ENCODE peak calls at places on chromosomes 5 and 9, in eight cellular contexts. One of them, this sample, is unnamed.

GRCh38 chr5:177071671-177072385 is 14.9 kb upstream of the FGFR4 start:
- DNase-seq in mucosa of descending colon: peak; percentile 97
- DNase-seq in ovary: peak; percentile 68
- DNase-seq in mammary epithelial cell: peak; percentile 62
- DNase-seq in stomach: peak; percentile 77
- DNase-seq in fibroblast of lung: peak; percentile 68
- DNase-seq in tibial artery: peak; percentile 70
- DNase-seq in esophagus squamous epithelium: no peak
- DNase-seq in this sample: no peak

GRCh38 chr9:13263511-13263910 is 16.0 kb downstream of the MPDZ start:
- DNase-seq in stomach: no peak
- DNase-seq in ovary: no peak
- DNase-seq in mucosa of descending colon: no peak
- DNase-seq in esophagus squamous epithelium: no peak
- DNase-seq in tibial artery: no peak
- DNase-seq in mammary epithelial cell: no peak
- DNase-seq in fibroblast of lung: no peak
- DNase-seq in this sample: no peak

GRCh38 chr9:134158242-134158641 is 6.1 kb downstream of the RNU6ATAC start:
- DNase-seq in esophagus squamous epithelium: no peak
- DNase-seq in stomach: no peak
- DNase-seq in mucosa of descending colon: no peak
- DNase-seq in fibroblast of lung: no peak
- DNase-seq in mammary epithelial cell: no peak
- DNase-seq in ovary: no peak
- DNase-seq in tibial artery: no peak
- DNase-seq in this sample: no peak

GRCh38 chr5:79694652-79695051 is 5.0 kb downstream of the CMYA5 start:
- DNase-seq in fibroblast of lung: peak; percentile 74
- DNase-seq in stomach: no peak
- DNase-seq in ovary: no peak
- DNase-seq in mucosa of descending colon: no peak
- DNase-seq in esophagus squamous epithelium: no peak
- DNase-seq in tibial artery: no peak
- DNase-seq in mammary epithelial cell: no peak
- DNase-seq in this sample: no peak

GRCh38 chr5:175542232-175542965 is 64.0 kb downstream of the SFXN1 start:
- DNase-seq in mammary epithelial cell: no peak
- DNase-seq in stomach: peak; percentile 27
- DNase-seq in tibial artery: no peak
- DNase-seq in mucosa of descending colon: no peak
- DNase-seq in ovary: no peak
- DNase-seq in fibroblast of lung: no peak
- DNase-seq in esophagus squamous epithelium: no peak
- DNase-seq in this sample: no peak

GRCh38 chr9:131346559-131346958 is 47.3 kb upstream of the PRRC2B start:
- DNase-seq in mammary epithelial cell: no peak
- DNase-seq in tibial artery: no peak
- DNase-seq in mucosa of descending colon: no peak
- DNase-seq in esophagus squamous epithelium: no peak
- DNase-seq in stomach: no peak
- DNase-seq in fibroblast of lung: no peak
- DNase-seq in ovary: no peak
- DNase-seq in this sample: no peak

GRCh38 chr5:180464603-180464970 is 29.6 kb upstream of the CNOT6 start:
- DNase-seq in mammary epithelial cell: no peak
- DNase-seq in tibial artery: no peak
- DNase-seq in ovary: no peak
- DNase-seq in fibroblast of lung: no peak
- DNase-seq in esophagus squamous epithelium: no peak
- DNase-seq in stomach: no peak
- DNase-seq in mucosa of descending colon: no peak
- DNase-seq in this sample: no peak

GRCh38 chr9:87514136-87514535 is 16.5 kb downstream of the DAPK1 start:
- DNase-seq in mammary epithelial cell: no peak
- DNase-seq in tibial artery: no peak
- DNase-seq in stomach: no peak
- DNase-seq in ovary: no peak
- DNase-seq in fibroblast of lung: no peak
- DNase-seq in mucosa of descending colon: no peak
- DNase-seq in esophagus squamous epithelium: no peak
- DNase-seq in this sample: no peak

GRCh38 chr9:17484906-17485305 is 94.0 kb upstream of the SH3GL2 start:
- DNase-seq in mammary epithelial cell: no peak
- DNase-seq in tibial artery: no peak
- DNase-seq in mucosa of descending colon: no peak
- DNase-seq in ovary: no peak
- DNase-seq in fibroblast of lung: no peak
- DNase-seq in stomach: no peak
- DNase-seq in esophagus squamous epithelium: no peak
- DNase-seq in this sample: no peak

GRCh38 chr5:180212363-180213255 is 3.6 kb upstream of the RASGEF1C start:
- DNase-seq in mammary epithelial cell: no peak
- DNase-seq in mucosa of descending colon: no peak
- DNase-seq in tibial artery: no peak
- DNase-seq in fibroblast of lung: no peak
- DNase-seq in stomach: no peak
- DNase-seq in ovary: no peak
- DNase-seq in esophagus squamous epithelium: no peak
- DNase-seq in this sample: no peak

GRCh38 chr5:124504081-124504916 is 242.1 kb downstream of the ZNF608 start:
- DNase-seq in esophagus squamous epithelium: no peak
- DNase-seq in fibroblast of lung: peak; percentile 70
- DNase-seq in tibial artery: no peak
- DNase-seq in stomach: no peak
- DNase-seq in mammary epithelial cell: no peak
- DNase-seq in ovary: no peak
- DNase-seq in mucosa of descending colon: no peak
- DNase-seq in this sample: no peak

GRCh38 chr5:172450861-172451695 is 3.2 kb downstream of the SH3PXD2B start:
- DNase-seq in tibial artery: no peak
- DNase-seq in mucosa of descending colon: peak; percentile 43
- DNase-seq in ovary: no peak
- DNase-seq in mammary epithelial cell: no peak
- DNase-seq in stomach: no peak
- DNase-seq in fibroblast of lung: no peak
- DNase-seq in esophagus squamous epithelium: no peak
- DNase-seq in this sample: no peak

GRCh38 chr5:138464018-138464387 is 1.3 kb upstream of the EGR1 start:
- DNase-seq in ovary: peak; percentile 96
- DNase-seq in fibroblast of lung: peak; percentile 93
- DNase-seq in mammary epithelial cell: peak; percentile 94
- DNase-seq in stomach: peak; percentile 96
- DNase-seq in mucosa of descending colon: peak; percentile 94
- DNase-seq in esophagus squamous epithelium: peak; percentile 59
- DNase-seq in tibial artery: peak; percentile 92
- DNase-seq in this sample: peak; percentile 96
- TF ChIP-seq CTCF in ovary: peak; percentile 97
- TF ChIP-seq CTCF in fibroblast of lung: peak; percentile 56
- TF ChIP-seq CTCF in mammary epithelial cell: peak; percentile 58
- TF ChIP-seq CTCF in stomach: peak; percentile 92
- TF ChIP-seq CTCF in mucosa of descending colon: peak; percentile 88
- TF ChIP-seq CTCF in esophagus squamous epithelium: peak; percentile 90
- TF ChIP-seq CTCF in tibial artery: peak; percentile 93
- TF ChIP-seq CTCF in this sample: peak; percentile 95

DNA sequence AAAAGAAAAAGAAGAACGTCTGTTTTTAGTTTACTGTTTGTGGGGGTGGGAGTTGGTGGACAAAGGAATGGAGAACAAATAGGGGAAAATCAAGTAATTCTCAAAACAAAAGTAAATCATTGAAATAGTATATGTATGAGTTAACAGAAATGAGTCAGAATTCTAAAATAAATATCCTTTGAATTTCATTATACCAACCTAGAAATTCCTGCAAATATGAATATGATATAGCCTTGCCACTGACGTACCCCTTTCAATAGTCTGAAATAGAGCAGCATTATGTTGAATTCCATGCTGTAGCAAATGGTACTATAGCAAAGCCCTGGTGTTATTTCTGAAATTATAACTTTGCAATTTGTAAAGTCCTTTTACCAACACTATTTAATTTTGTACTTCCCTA is 29.7 kb upstream of the DTWD2 start:
- DNase-seq in esophagus squamous epithelium: no peak
- DNase-seq in mammary epithelial cell: no peak
- DNase-seq in stomach: no peak
- DNase-seq in ovary: no peak
- DNase-seq in fibroblast of lung: no peak
- DNase-seq in tibial artery: no peak
- DNase-seq in mucosa of descending colon: no peak
- DNase-seq in this sample: no peak
- H3K4me1 ChIP-seq in esophagus squamous epithelium: no peaks in the 10 kb centered on the region
- H3K4me1 ChIP-seq in mammary epithelial cell: no peaks in the 10 kb centered on the region
- H3K4me1 ChIP-seq in stomach: no peaks in the 10 kb centered on the region
- H3K4me1 ChIP-seq in ovary: no peaks in the 10 kb centered on the region
- H3K4me1 ChIP-seq in fibroblast of lung: no peaks in the 10 kb centered on the region
- H3K4me1 ChIP-seq in tibial artery: no peaks in the 10 kb centered on the region
- H3K4me1 ChIP-seq in mucosa of descending colon: peaks cover 4% of the 10 kb centered on the region
- H3K4me1 ChIP-seq in this sample: no peaks in the 10 kb centered on the region

DNA sequence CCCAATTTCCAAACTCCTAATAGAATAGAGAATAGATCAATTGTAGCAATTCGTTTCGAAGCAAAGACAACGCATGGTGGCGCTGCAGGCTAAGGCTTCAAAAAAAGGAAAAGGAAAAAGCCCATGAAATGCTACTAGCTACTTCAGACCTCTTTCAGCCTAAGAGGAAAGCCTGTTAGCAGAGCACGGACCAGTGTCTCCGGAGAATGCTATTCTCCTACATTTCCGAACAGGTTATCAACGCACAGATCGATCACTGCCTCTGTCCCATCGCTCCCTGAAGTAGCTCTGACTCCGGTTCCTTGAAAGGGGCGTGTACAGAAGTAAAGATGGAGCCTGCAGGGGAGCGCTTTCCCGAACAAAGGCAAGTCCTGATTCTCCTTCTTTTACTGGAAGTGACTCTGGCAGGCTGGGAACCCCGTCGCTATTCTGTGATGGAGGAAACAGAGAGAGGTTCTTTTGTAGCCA is at the start of gene PCDHB15:
- DNase-seq in ovary: peak; percentile 18
- DNase-seq in tibial artery: no peak
- DNase-seq in stomach: no peak
- DNase-seq in esophagus squamous epithelium: no peak
- DNase-seq in mucosa of descending colon: peak; percentile 16
- DNase-seq in fibroblast of lung: no peak
- DNase-seq in mammary epithelial cell: peak; percentile 8
- DNase-seq in this sample: no peak
- H3K9me3 ChIP-seq in ovary: peaks cover 14% of the 10 kb centered on the region
- H3K9me3 ChIP-seq in tibial artery: peaks cover 100% of the 10 kb centered on the region
- H3K9me3 ChIP-seq in stomach: peaks cover 100% of the 10 kb centered on the region
- H3K9me3 ChIP-seq in esophagus squamous epithelium: peaks cover 86% of the 10 kb centered on the region
- H3K9me3 ChIP-seq in mucosa of descending colon: peaks cover 96% of the 10 kb centered on the region
- H3K9me3 ChIP-seq in fibroblast of lung: no peaks in the 10 kb centered on the region
- H3K9me3 ChIP-seq in mammary epithelial cell: peaks cover 45% of the 10 kb centered on the region
- H3K9me3 ChIP-seq in this sample: peaks cover 100% of the 10 kb centered on the region

DNA sequence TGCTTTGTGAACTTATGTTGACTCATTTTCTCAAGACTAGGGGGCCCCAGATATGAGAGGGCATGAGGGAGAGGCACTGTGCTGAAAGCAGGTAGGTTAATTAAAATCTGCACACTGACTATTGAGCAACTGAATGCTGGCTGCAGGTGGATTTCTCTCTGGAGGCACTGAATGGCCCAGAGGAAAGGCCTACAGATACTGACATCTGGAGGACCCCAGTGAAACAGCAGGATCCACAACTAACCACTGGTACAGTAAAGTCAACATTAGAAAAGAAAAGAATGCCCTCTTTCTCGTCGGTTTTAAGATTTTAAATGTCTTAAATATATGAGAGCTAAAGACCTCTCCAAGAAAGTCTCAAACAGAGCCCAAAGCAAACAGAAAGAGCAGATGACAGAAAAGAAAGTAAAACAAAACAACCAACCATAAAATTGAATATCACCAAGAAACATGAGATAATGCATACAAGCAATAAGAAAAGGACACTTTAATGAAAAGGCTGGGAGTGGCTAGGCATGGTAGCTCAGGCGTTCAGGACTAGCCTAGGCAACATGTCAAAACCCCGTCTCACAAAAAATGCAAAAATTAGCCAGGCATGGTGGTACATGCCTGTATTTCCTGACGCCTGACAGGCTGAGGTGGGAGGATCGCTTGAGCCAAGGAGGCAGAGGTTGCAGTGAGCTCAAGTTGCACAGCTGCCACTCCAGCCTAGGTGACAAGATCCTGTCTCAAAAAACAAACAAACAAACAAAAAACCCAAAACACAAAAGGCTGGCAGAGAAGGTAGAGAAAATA is 43.3 kb downstream of the PUM3 start:
- DNase-seq in esophagus squamous epithelium: no peak
- DNase-seq in tibial artery: no peak
- DNase-seq in mucosa of descending colon: no peak
- DNase-seq in mammary epithelial cell: peak; percentile 59
- DNase-seq in stomach: no peak
- DNase-seq in fibroblast of lung: no peak
- DNase-seq in ovary: no peak
- DNase-seq in this sample: no peak
- TF ChIP-seq CTCF in esophagus squamous epithelium: peak; percentile 26
- TF ChIP-seq CTCF in tibial artery: no peak
- TF ChIP-seq CTCF in mucosa of descending colon: no peak
- TF ChIP-seq CTCF in mammary epithelial cell: peak; percentile 47
- TF ChIP-seq CTCF in stomach: no peak
- TF ChIP-seq CTCF in fibroblast of lung: peak; percentile 48
- TF ChIP-seq CTCF in ovary: peak; percentile 8
- TF ChIP-seq CTCF in this sample: peak; percentile 39

This sample was measured in ascending aorta.